ENCODE peak calls at places on chromosomes 6 and 20, in six cellular contexts. W is NCI-H774; S is NCI-H1694 treated with DMSO at 0.1 percent for 48 hours; R is breast epithelium; M is activated CD8-positive, alpha-beta T cell treated with anti-CD3 and anti-CD28 coated beads, Interleukin-2, amount 10 ng/mL, durations not matched to agents 7 days and 5 days; C is T follicular helper cell. P is an unnamed sample.
A peak's percentile ranks its signal among the peaks of the same experiment; 100 is the strongest.

GRCh38 chr20:61868006-61868405 is 197.7 kb downstream of the TAF4 start:
- DNase-seq in W (no peak), S (no peak), R (no peak), M (no peak), C (no peak), P (no peak)

GRCh38 chr20:19935842-19936241 is 81.3 kb upstream of the NAA20 start:
- DNase-seq in W (no peak), S (no peak), R (peak; percentile 77), M (no peak), C (no peak), P (peak; percentile 72)

GRCh38 chr20:10132391-10132790 is 86.2 kb upstream of the SNAP25 start:
- DNase-seq in W (no peak), S (no peak), R (no peak), M (no peak), C (no peak), P (no peak)

GRCh38 chr6:6631526-6632276 is 43.2 kb downstream of the LY86 start:
- DNase-seq in W (no peak), S (peak; percentile 99), R (no peak), M (no peak), C (no peak), P (no peak)

GRCh38 chr6:157269261-157269794 is 54.0 kb downstream of the TMEM242 start:
- DNase-seq in W (no peak), S (no peak), R (no peak), M (no peak), C (no peak), P (peak; percentile 84)

GRCh38 chr20:63429992-63430391 is 42.5 kb downstream of the KCNQ2 start:
- DNase-seq in W (no peak), S (no peak), R (no peak), M (no peak), C (no peak), P (no peak)

GRCh38 chr6:48714286-48715049 is 603.5 kb upstream of the PTCHD4 start:
- DNase-seq in W (peak; percentile 41), S (no peak), R (no peak), M (no peak), C (no peak), P (no peak)

GRCh38 chr6:27296106-27296783 is 15.8 kb downstream of the POM121L2 start:
- DNase-seq in W (no peak), S (no peak), R (no peak), M (no peak), C (no peak), P (no peak)

GRCh38 chr6:16205377-16206144 is 32.8 kb upstream of the GMPR start:
- DNase-seq in W (no peak), S (peak; percentile 53), R (no peak), M (no peak), C (no peak), P (no peak)

GRCh38 chr6:45299096-45299581 is 29.0 kb upstream of the RUNX2 start:
- DNase-seq in W (no peak), S (no peak), R (no peak), M (no peak), C (no peak), P (no peak)

GRCh38 chr6:8628063-8628462 is 192.7 kb upstream of the SLC35B3 start:
- DNase-seq in W (no peak), S (no peak), R (no peak), M (no peak), C (no peak), P (no peak)

GRCh38 chr6:21753571-21754108 is 160.1 kb downstream of the SOX4 start:
- DNase-seq in W (no peak), S (no peak), R (no peak), M (no peak), C (no peak), P (no peak)

GRCh38 chr6:7914991-7915789 is 4.6 kb upstream of the TXNDC5 start:
- DNase-seq in W (no peak), S (no peak), R (no peak), M (no peak), C (no peak), P (peak; percentile 90)

GRCh38 chr6:119090256-119090655 is 11.8 kb upstream of the FAM184A start:
- DNase-seq in W (no peak), S (no peak), R (no peak), M (no peak), C (no peak), P (no peak)

GRCh38 chr20:57947421-57948176 is 237.8 kb upstream of the PMEPA1 start:
- DNase-seq in W (no peak), S (no peak), R (no peak), M (no peak), C (no peak), P (no peak)

GRCh38 chr6:165858571-165858970 is 195.5 kb upstream of the PDE10A start:
- DNase-seq in W (no peak), S (no peak), R (no peak), M (no peak), C (no peak), P (no peak)

GRCh38 chr6:122752493-122752892 is 27.0 kb upstream of the FABP7 start:
- DNase-seq in W (no peak), S (no peak), R (no peak), M (no peak), C (no peak), P (no peak)

GRCh38 chr20:17391108-17391771 is 139.9 kb downstream of the BFSP1 start:
- DNase-seq in W (no peak), S (no peak), R (no peak), M (no peak), C (no peak), P (no peak)

GRCh38 chr6:56106231-56106630 is 141.1 kb downstream of the COL21A1 start:
- DNase-seq in W (no peak), S (no peak), R (no peak), M (no peak), C (no peak), P (no peak)

GRCh38 chr6:159934181-159934580 is 34.7 kb upstream of the IGF2R start:
- DNase-seq in W (no peak), S (no peak), R (no peak), M (no peak), C (no peak), P (no peak)

GRCh38 chr6:34663887-34664269 is 32.7 kb downstream of the ILRUN start:
- DNase-seq in W (no peak), S (no peak), R (no peak), M (no peak), C (no peak), P (no peak)

GRCh38 chr6:148438593-148438992 is 96.0 kb downstream of the SASH1 start:
- DNase-seq in W (no peak), S (no peak), R (no peak), M (no peak), C (no peak), P (no peak)

GRCh38 chr20:35674921-35675320 is 10.2 kb upstream of the CPNE1 start:
- DNase-seq in W (no peak), S (no peak), R (no peak), M (no peak), C (no peak), P (no peak)

GRCh38 chr6:138088307-138088744 is 18.9 kb downstream of the PERP start:
- DNase-seq in W (peak; percentile 65), S (no peak), R (no peak), M (no peak), C (no peak), P (no peak)

GRCh38 chr6:93104195-93104817 is 315.1 kb downstream of the EPHA7 start:
- DNase-seq in W (no peak), S (no peak), R (no peak), M (no peak), C (no peak), P (no peak)

GRCh38 chr6:139355777-139356445 is 18.5 kb downstream of the CITED2 start:
- DNase-seq in W (no peak), S (no peak), R (no peak), M (no peak), C (no peak), P (no peak)

GRCh38 chr6:43221046-43221773 is 8.1 kb downstream of the DNPH1 start:
- DNase-seq in W (no peak), S (no peak), R (no peak), M (no peak), C (no peak), P (no peak)

GRCh38 chr6:165662041-165662491 is 975 bp downstream of the PDE10A start:
- DNase-seq in W (no peak), S (no peak), R (no peak), M (no peak), C (no peak), P (no peak)

GRCh38 chr6:41273699-41274098 is 12.8 kb downstream of the TREM1 start:
- DNase-seq in W (no peak), S (no peak), R (no peak), M (no peak), C (no peak), P (no peak)

GRCh38 chr6:111096246-111096645 is 8.9 kb downstream of the SLC16A10 start:
- DNase-seq in W (peak; percentile 93), S (no peak), R (no peak), M (no peak), C (peak; percentile 37), P (no peak)

GRCh38 chr6:56154076-56154475 is 93.3 kb downstream of the COL21A1 start:
- DNase-seq in W (no peak), S (no peak), R (no peak), M (no peak), C (no peak), P (no peak)

GRCh38 chr20:63357921-63358905 is 2.9 kb downstream of the CHRNA4 start:
- DNase-seq in W (peak; percentile 74), S (no peak), R (no peak), M (no peak), C (no peak), P (no peak)

GRCh38 chr6:29826271-29826670 is 1.4 kb upstream of the HLA-G start:
- DNase-seq in W (no peak), S (no peak), R (no peak), M (no peak), C (no peak), P (no peak)

GRCh38 chr20:6994452-6994851 is 227.0 kb downstream of the BMP2 start:
- DNase-seq in W (no peak), S (no peak), R (no peak), M (no peak), C (no peak), P (no peak)

P was measured in suprapubic skin.